ENCODE peak calls at places on chromosome 5, in ten cellular contexts. A, H, F, S, Y, V, B, U, P and W are unnamed samples.

GRCh38 chr5:18829539-18829938 is 1158.5 kb downstream of the CDH18 start:
- DNase-seq in A (no peak), H (no peak), F (no peak), S (no peak), Y (no peak), V (no peak), B (no peak), U (no peak), P (no peak), W (no peak)

GRCh38 chr5:14235872-14236271 is 92.7 kb downstream of the TRIO start:
- DNase-seq in A (no peak), H (no peak), F (no peak), S (no peak), Y (no peak), V (no peak), B (no peak), U (no peak), P (no peak), W (no peak)

GRCh38 chr5:151571270-151572173 is 19.6 kb downstream of the FAT2 start:
- DNase-seq in A (peak), H (no peak), F (no peak), S (no peak), Y (no peak), V (no peak), B (no peak), U (no peak), P (no peak), W (no peak)

GRCh38 chr5:76273491-76273890 is 129.6 kb upstream of the IQGAP2 start:
- DNase-seq in A (no peak), H (no peak), F (no peak), S (no peak), Y (peak), V (no peak), B (no peak), U (no peak), P (no peak), W (no peak)

GRCh38 chr5:143600396-143601075 is 197.1 kb upstream of the NR3C1 start:
- DNase-seq in A (no peak), H (no peak), F (no peak), S (peak), Y (no peak), V (no peak), B (peak), U (no peak), P (no peak), W (no peak)

GRCh38 chr5:135688385-135688784 is 109.6 kb upstream of the CXCL14 start:
- DNase-seq in A (no peak), H (no peak), F (no peak), S (no peak), Y (no peak), V (no peak), B (no peak), U (no peak), P (no peak), W (no peak)

GRCh38 chr5:17213938-17214337 is 3.5 kb upstream of the BASP1 start:
- DNase-seq in A (no peak), H (no peak), F (no peak), S (no peak), Y (no peak), V (no peak), B (no peak), U (no peak), P (no peak), W (no peak)

GRCh38 chr5:180090098-180090768 is 18.7 kb upstream of the RNF130 start:
- DNase-seq in A (no peak), H (peak), F (peak), S (peak), Y (peak), V (no peak), B (peak), U (no peak), P (peak), W (peak)

GRCh38 chr5:179700401-179700918 is 1.7 kb downstream of the CANX start:
- DNase-seq in A (no peak), H (no peak), F (no peak), S (peak), Y (peak), V (no peak), B (peak), U (no peak), P (peak), W (no peak)

GRCh38 chr5:159509002-159509660 is 178.8 kb upstream of the IL12B start:
- DNase-seq in A (no peak), H (no peak), F (no peak), S (peak), Y (no peak), V (no peak), B (no peak), U (no peak), P (no peak), W (no peak)

GRCh38 chr5:39415186-39415585 is 9.6 kb downstream of the DAB2 start:
- DNase-seq in A (no peak), H (no peak), F (no peak), S (no peak), Y (no peak), V (no peak), B (no peak), U (no peak), P (no peak), W (no peak)

GRCh38 chr5:59116231-59116900 is 533.5 kb downstream of the RAB3C start:
- DNase-seq in A (no peak), H (no peak), F (no peak), S (peak), Y (no peak), V (no peak), B (no peak), U (peak), P (no peak), W (no peak)

GRCh38 chr5:132501961-132502931 is 11.7 kb upstream of the IRF1 start:
- DNase-seq in A (no peak), H (no peak), F (no peak), S (peak), Y (no peak), V (no peak), B (no peak), U (no peak), P (no peak), W (no peak)

GRCh38 chr5:107570805-107571531 is 99.8 kb downstream of the EFNA5 start:
- DNase-seq in A (no peak), H (no peak), F (no peak), S (no peak), Y (no peak), V (no peak), B (no peak), U (no peak), P (peak), W (no peak)